ENCODE peak calls at places on chromosomes 6 and 20, in seven cellular contexts. One of them, this sample, is unnamed. For H3K36me3 and H3K9me2, the result is how much of the 10 kb centered on the place peaks cover.

GRCh38 chr6:68046756-68047155 is 588.3 kb upstream of the ADGRB3 start:
- DNase-seq in GM23338: no peak
- DNase-seq in PC-9: no peak
- DNase-seq in MM.1S: no peak
- DNase-seq in PC-3: no peak
- DNase-seq in HCT116: no peak
- DNase-seq in GM23248: no peak
- DNase-seq in this sample: no peak

GRCh38 chr6:138194221-138194620 is 24.1 kb downstream of the PBOV1 start:
- DNase-seq in PC-9: no peak
- DNase-seq in MM.1S: no peak
- DNase-seq in HCT116: no peak
- DNase-seq in PC-3: no peak
- DNase-seq in GM23248: no peak
- DNase-seq in GM23338: no peak
- DNase-seq in this sample: peak

GRCh38 chr6:68197356-68197755 is 437.7 kb upstream of the ADGRB3 start:
- DNase-seq in PC-3: peak
- DNase-seq in HCT116: no peak
- DNase-seq in MM.1S: no peak
- DNase-seq in GM23248: no peak
- DNase-seq in PC-9: no peak
- DNase-seq in GM23338: no peak
- DNase-seq in this sample: no peak

GRCh38 chr6:9250852-9251251 is 815.5 kb upstream of the SLC35B3 start:
- DNase-seq in GM23338: peak
- DNase-seq in GM23248: peak
- DNase-seq in MM.1S: peak
- DNase-seq in PC-3: peak
- DNase-seq in HCT116: peak
- DNase-seq in PC-9: peak
- DNase-seq in this sample: peak

GRCh38 chr20:8557711-8558110 is 425.6 kb downstream of the PLCB1 start:
- DNase-seq in HCT116: no peak
- DNase-seq in GM23248: peak
- DNase-seq in PC-9: no peak
- DNase-seq in GM23338: no peak
- DNase-seq in PC-3: no peak
- DNase-seq in MM.1S: no peak
- DNase-seq in this sample: no peak

GRCh38 chr20:24823989-24824693 is 124.9 kb upstream of the CST7 start:
- DNase-seq in HCT116: no peak
- DNase-seq in PC-9: no peak
- DNase-seq in GM23338: no peak
- DNase-seq in MM.1S: no peak
- DNase-seq in PC-3: no peak
- DNase-seq in GM23248: no peak
- DNase-seq in this sample: no peak

GRCh38 chr6:134291156-134291555 is 26.8 kb downstream of the SGK1 start:
- DNase-seq in GM23248: no peak
- DNase-seq in GM23338: no peak
- DNase-seq in HCT116: no peak
- DNase-seq in MM.1S: no peak
- DNase-seq in PC-9: no peak
- DNase-seq in PC-3: no peak
- DNase-seq in this sample: no peak

GRCh38 chr6:64838726-64839125 is 868.3 kb downstream of the EYS start:
- DNase-seq in PC-9: no peak
- DNase-seq in PC-3: peak
- DNase-seq in MM.1S: no peak
- DNase-seq in GM23248: no peak
- DNase-seq in HCT116: no peak
- DNase-seq in GM23338: no peak
- DNase-seq in this sample: no peak

GRCh38 chr6:11368760-11369159 is 136.3 kb upstream of the NEDD9 start:
- DNase-seq in GM23338: no peak
- DNase-seq in GM23248: no peak
- DNase-seq in PC-3: peak
- DNase-seq in HCT116: no peak
- DNase-seq in PC-9: no peak
- DNase-seq in MM.1S: no peak
- DNase-seq in this sample: no peak

GRCh38 chr6:3163248-3163594 is 5.9 kb upstream of the TUBB2A start:
- DNase-seq in HCT116: no peak
- DNase-seq in PC-3: no peak
- DNase-seq in MM.1S: no peak
- DNase-seq in PC-9: no peak
- DNase-seq in GM23248: no peak
- DNase-seq in GM23338: no peak
- DNase-seq in this sample: no peak

GRCh38 chr6:43703512-43704429 is 16.2 kb upstream of the MRPS18A start:
- DNase-seq in PC-9: no peak
- DNase-seq in MM.1S: no peak
- DNase-seq in HCT116: no peak
- DNase-seq in GM23338: no peak
- DNase-seq in PC-3: no peak
- DNase-seq in GM23248: no peak
- DNase-seq in this sample: no peak

GRCh38 chr6:154981071-154981373 is 14.1 kb upstream of the TIAM2 start:
- DNase-seq in PC-3: no peak
- DNase-seq in HCT116: no peak
- DNase-seq in GM23248: no peak
- DNase-seq in PC-9: no peak
- DNase-seq in GM23338: no peak
- DNase-seq in MM.1S: peak
- DNase-seq in this sample: peak

GRCh38 chr6:138944412-138944811 is 43.6 kb downstream of the REPS1 start:
- DNase-seq in GM23338: no peak
- DNase-seq in PC-3: peak
- DNase-seq in GM23248: peak
- DNase-seq in MM.1S: no peak
- DNase-seq in PC-9: peak
- DNase-seq in HCT116: no peak
- DNase-seq in this sample: no peak

GRCh38 chr6:11354019-11354418 is 121.6 kb upstream of the NEDD9 start:
- DNase-seq in GM23338: no peak
- DNase-seq in PC-9: no peak
- DNase-seq in MM.1S: no peak
- DNase-seq in PC-3: no peak
- DNase-seq in GM23248: peak
- DNase-seq in HCT116: no peak
- DNase-seq in this sample: no peak

GRCh38 chr6:107470364-107470763 is 11.0 kb upstream of the PDSS2 start:
- DNase-seq in PC-9: no peak
- DNase-seq in MM.1S: no peak
- DNase-seq in GM23248: no peak
- DNase-seq in GM23338: no peak
- DNase-seq in HCT116: no peak
- DNase-seq in PC-3: no peak
- DNase-seq in this sample: no peak
- H3K36me3 ChIP-seq in PC-9: under half
- H3K36me3 ChIP-seq in MM.1S: under half
- H3K36me3 ChIP-seq in GM23248: under half
- H3K36me3 ChIP-seq in GM23338: under half
- H3K36me3 ChIP-seq in HCT116: under half
- H3K36me3 ChIP-seq in PC-3: under half
- H3K36me3 ChIP-seq in this sample: under half

GRCh38 chr20:62752671-62753501 is 43.4 kb upstream of the MRGBP start:
- DNase-seq in PC-3: no peak
- DNase-seq in GM23338: no peak
- DNase-seq in HCT116: no peak
- DNase-seq in PC-9: no peak
- DNase-seq in MM.1S: no peak
- DNase-seq in GM23248: peak
- DNase-seq in this sample: peak
- H3K9me2 ChIP-seq in PC-3: under half
- H3K9me2 ChIP-seq in GM23338: under half
- H3K9me2 ChIP-seq in HCT116: under half
- H3K9me2 ChIP-seq in PC-9: under half
- H3K9me2 ChIP-seq in MM.1S: under half
- H3K9me2 ChIP-seq in GM23248: under half
- H3K9me2 ChIP-seq in this sample: under half

GRCh38 chr6:168042426-168043192 is 36.4 kb downstream of the FRMD1 start:
- DNase-seq in PC-9: no peak
- DNase-seq in GM23248: no peak
- DNase-seq in HCT116: no peak
- DNase-seq in GM23338: no peak
- DNase-seq in PC-3: no peak
- DNase-seq in MM.1S: no peak
- DNase-seq in this sample: no peak

GRCh38 chr6:168044521-168045130 is 34.4 kb downstream of the FRMD1 start:
- DNase-seq in GM23338: no peak
- DNase-seq in PC-3: no peak
- DNase-seq in MM.1S: no peak
- DNase-seq in HCT116: no peak
- DNase-seq in PC-9: no peak
- DNase-seq in GM23248: no peak
- DNase-seq in this sample: no peak

GRCh38 chr6:168043193-168043847 is 35.7 kb downstream of the FRMD1 start:
- DNase-seq in PC-9: no peak
- DNase-seq in GM23248: no peak
- DNase-seq in GM23338: no peak
- DNase-seq in MM.1S: no peak
- DNase-seq in HCT116: no peak
- DNase-seq in PC-3: no peak
- DNase-seq in this sample: no peak

GRCh38 chr6:168045141-168045691 is 33.8 kb downstream of the FRMD1 start:
- DNase-seq in HCT116: no peak
- DNase-seq in MM.1S: no peak
- DNase-seq in GM23338: no peak
- DNase-seq in GM23248: no peak
- DNase-seq in PC-3: no peak
- DNase-seq in PC-9: no peak
- DNase-seq in this sample: no peak

DNA sequence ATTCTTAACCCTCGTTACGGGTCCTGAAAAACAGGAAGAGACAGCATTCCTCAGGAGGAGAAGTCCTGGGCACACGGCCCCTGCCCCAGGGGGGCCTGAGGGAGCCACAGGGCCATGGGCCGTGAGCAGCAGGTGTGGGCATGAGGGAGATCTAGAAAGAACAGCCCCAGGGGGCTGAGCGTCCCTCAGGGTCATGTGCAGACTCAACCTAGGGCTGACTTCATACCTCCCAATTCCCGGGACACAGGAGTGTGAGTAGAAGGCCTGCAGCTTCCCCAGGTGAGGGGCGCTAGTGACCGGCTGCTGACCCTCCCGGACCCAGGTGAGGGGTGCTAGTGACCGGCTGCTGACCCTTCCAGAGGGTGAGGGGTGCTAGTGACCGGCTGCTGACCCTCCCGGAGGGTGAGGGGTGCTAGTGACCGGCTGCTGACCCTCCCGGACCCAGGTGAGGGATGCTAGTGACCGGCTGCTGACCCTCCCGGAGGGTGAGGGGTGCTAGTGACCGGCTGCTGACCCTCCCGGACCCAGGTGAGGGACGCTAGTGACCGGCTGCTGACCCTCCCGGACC is 35.1 kb downstream of the FRMD1 start:
- DNase-seq in MM.1S: no peak
- DNase-seq in GM23338: no peak
- DNase-seq in PC-9: no peak
- DNase-seq in GM23248: no peak
- DNase-seq in PC-3: no peak
- DNase-seq in HCT116: no peak
- DNase-seq in this sample: no peak
- TF ChIP-seq EZH2 in MM.1S: no peak
- TF ChIP-seq EZH2 in GM23338: no peak
- TF ChIP-seq EZH2 in PC-9: no peak
- TF ChIP-seq EZH2 in GM23248: no peak
- TF ChIP-seq EZH2 in PC-3: no peak
- TF ChIP-seq EZH2 in HCT116: no peak
- TF ChIP-seq EZH2 in this sample: no peak

GRCh38 chr6:16706029-16706428 is 55.2 kb downstream of the ATXN1 start:
- DNase-seq in GM23338: no peak
- DNase-seq in GM23248: no peak
- DNase-seq in MM.1S: no peak
- DNase-seq in PC-9: no peak
- DNase-seq in PC-3: peak
- DNase-seq in HCT116: no peak
- DNase-seq in this sample: no peak
- H3K36me3 ChIP-seq in GM23338: under half
- H3K36me3 ChIP-seq in GM23248: under half
- H3K36me3 ChIP-seq in MM.1S: under half
- H3K36me3 ChIP-seq in PC-9: under half
- H3K36me3 ChIP-seq in PC-3: under half
- H3K36me3 ChIP-seq in HCT116: under half
- H3K36me3 ChIP-seq in this sample: under half

DNA sequence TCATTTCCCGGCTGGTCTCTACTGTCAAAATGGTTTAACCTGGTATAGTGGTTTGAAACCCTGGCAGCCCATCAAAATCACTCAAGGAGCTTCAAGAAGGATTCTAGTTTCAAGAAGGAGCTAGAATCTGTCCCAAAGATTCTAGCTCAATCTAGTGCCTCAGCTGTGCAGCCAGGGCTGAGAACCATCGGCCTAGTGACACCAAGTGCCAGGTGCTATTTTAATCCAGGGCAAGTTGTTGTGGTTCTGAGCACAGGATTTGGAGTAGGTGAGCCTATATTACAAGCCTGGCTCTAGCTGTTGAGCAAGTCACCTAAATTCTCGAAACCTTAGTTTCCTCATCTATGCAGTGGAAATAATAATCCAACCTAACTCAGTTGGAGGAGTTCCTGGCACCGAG is 3.7 kb downstream of the MOCS1 start:
- DNase-seq in PC-3: no peak
- DNase-seq in HCT116: no peak
- DNase-seq in PC-9: no peak
- DNase-seq in GM23338: no peak
- DNase-seq in MM.1S: no peak
- DNase-seq in GM23248: no peak
- DNase-seq in this sample: no peak
- H3K9me2 ChIP-seq in PC-3: under half
- H3K9me2 ChIP-seq in HCT116: under half
- H3K9me2 ChIP-seq in PC-9: under half
- H3K9me2 ChIP-seq in GM23338: under half
- H3K9me2 ChIP-seq in MM.1S: under half
- H3K9me2 ChIP-seq in GM23248: under half
- H3K9me2 ChIP-seq in this sample: under half

GRCh38 chr6:93417421-93417996 is 1.9 kb downstream of the EPHA7 start:
- DNase-seq in HCT116: no peak
- DNase-seq in GM23248: peak
- DNase-seq in PC-9: no peak
- DNase-seq in MM.1S: peak
- DNase-seq in PC-3: peak
- DNase-seq in GM23338: no peak
- DNase-seq in this sample: peak
- TF ChIP-seq EZH2 in HCT116: no peak
- TF ChIP-seq EZH2 in GM23248: no peak
- TF ChIP-seq EZH2 in PC-9: no peak
- TF ChIP-seq EZH2 in MM.1S: no peak
- TF ChIP-seq EZH2 in PC-3: peak
- TF ChIP-seq EZH2 in GM23338: peak
- TF ChIP-seq EZH2 in this sample: no peak